ENCODE peak calls at places on chromosomes 16 and 17, in seven cellular contexts. One of them, this sample, is unnamed.
A peak's percentile ranks its signal among the peaks of the same experiment; 100 is the strongest.

GRCh38 chr16:1884155-1884760 is 12.3 kb upstream of the MEIOB start:
- DNase-seq in endothelial cell: no peak
- DNase-seq in astrocyte of the spinal cord: no peak
- DNase-seq in HFF-Myc: no peak
- DNase-seq in fibroblast of the aortic adventitia: no peak
- DNase-seq in choroid plexus epithelial cell: peak; percentile 51
- DNase-seq in stomach: no peak
- DNase-seq in this sample: no peak

GRCh38 chr16:87864331-87864989 is 4.8 kb downstream of the SLC7A5 start:
- DNase-seq in fibroblast of the aortic adventitia: peak; percentile 24
- DNase-seq in HFF-Myc: no peak
- DNase-seq in stomach: no peak
- DNase-seq in astrocyte of the spinal cord: no peak
- DNase-seq in endothelial cell: no peak
- DNase-seq in choroid plexus epithelial cell: peak; percentile 37
- DNase-seq in this sample: no peak

GRCh38 chr16:4318171-4318910 is 2.5 kb downstream of the GLIS2 start:
- DNase-seq in HFF-Myc: no peak
- DNase-seq in fibroblast of the aortic adventitia: peak; percentile 63
- DNase-seq in endothelial cell: no peak
- DNase-seq in stomach: no peak
- DNase-seq in astrocyte of the spinal cord: peak; percentile 46
- DNase-seq in choroid plexus epithelial cell: no peak
- DNase-seq in this sample: no peak

GRCh38 chr16:71622088-71622487 is 3.9 kb upstream of the MARVELD3 start:
- DNase-seq in astrocyte of the spinal cord: no peak
- DNase-seq in fibroblast of the aortic adventitia: no peak
- DNase-seq in HFF-Myc: no peak
- DNase-seq in choroid plexus epithelial cell: no peak
- DNase-seq in endothelial cell: no peak
- DNase-seq in stomach: no peak
- DNase-seq in this sample: no peak

GRCh38 chr16:83899272-83899897 is 470 bp downstream of the MLYCD start:
- DNase-seq in astrocyte of the spinal cord: peak; percentile 57
- DNase-seq in endothelial cell: peak; percentile 61
- DNase-seq in stomach: peak; percentile 61
- DNase-seq in choroid plexus epithelial cell: peak; percentile 74
- DNase-seq in fibroblast of the aortic adventitia: peak; percentile 56
- DNase-seq in HFF-Myc: no peak
- DNase-seq in this sample: peak; percentile 68

GRCh38 chr17:19672009-19672837 is 23.7 kb downstream of the ALDH3A2 start:
- DNase-seq in astrocyte of the spinal cord: no peak
- DNase-seq in fibroblast of the aortic adventitia: peak; percentile 30
- DNase-seq in endothelial cell: no peak
- DNase-seq in stomach: peak; percentile 62
- DNase-seq in HFF-Myc: no peak
- DNase-seq in choroid plexus epithelial cell: peak; percentile 14
- DNase-seq in this sample: no peak

GRCh38 chr16:13093676-13094075 is 192.3 kb downstream of the SHISA9 start:
- DNase-seq in endothelial cell: no peak
- DNase-seq in HFF-Myc: no peak
- DNase-seq in fibroblast of the aortic adventitia: no peak
- DNase-seq in choroid plexus epithelial cell: no peak
- DNase-seq in astrocyte of the spinal cord: no peak
- DNase-seq in stomach: no peak
- DNase-seq in this sample: no peak

GRCh38 chr17:34242553-34242952 is 12.5 kb upstream of the CCL2 start:
- DNase-seq in choroid plexus epithelial cell: no peak
- DNase-seq in fibroblast of the aortic adventitia: no peak
- DNase-seq in astrocyte of the spinal cord: no peak
- DNase-seq in HFF-Myc: no peak
- DNase-seq in endothelial cell: no peak
- DNase-seq in stomach: no peak
- DNase-seq in this sample: peak; percentile 27

GRCh38 chr16:53952215-53953208 is 248.6 kb downstream of the FTO start:
- DNase-seq in HFF-Myc: peak; percentile 2
- DNase-seq in stomach: no peak
- DNase-seq in choroid plexus epithelial cell: peak; percentile 70
- DNase-seq in astrocyte of the spinal cord: peak; percentile 56
- DNase-seq in endothelial cell: no peak
- DNase-seq in fibroblast of the aortic adventitia: peak; percentile 51
- DNase-seq in this sample: peak; percentile 6

GRCh38 chr16:79053577-79053976 is 547.0 kb downstream of the MAF start:
- DNase-seq in choroid plexus epithelial cell: no peak
- DNase-seq in endothelial cell: no peak
- DNase-seq in HFF-Myc: no peak
- DNase-seq in stomach: no peak
- DNase-seq in astrocyte of the spinal cord: no peak
- DNase-seq in fibroblast of the aortic adventitia: no peak
- DNase-seq in this sample: no peak

GRCh38 chr17:17772231-17772630 is 64.6 kb downstream of the SREBF1 start:
- DNase-seq in fibroblast of the aortic adventitia: no peak
- DNase-seq in endothelial cell: no peak
- DNase-seq in HFF-Myc: no peak
- DNase-seq in choroid plexus epithelial cell: no peak
- DNase-seq in astrocyte of the spinal cord: no peak
- DNase-seq in stomach: no peak
- DNase-seq in this sample: no peak

GRCh38 chr17:17770371-17771059 is 66.3 kb downstream of the SREBF1 start:
- DNase-seq in endothelial cell: no peak
- DNase-seq in choroid plexus epithelial cell: no peak
- DNase-seq in astrocyte of the spinal cord: no peak
- DNase-seq in fibroblast of the aortic adventitia: no peak
- DNase-seq in stomach: no peak
- DNase-seq in HFF-Myc: no peak
- DNase-seq in this sample: no peak

GRCh38 chr17:17776889-17777288 is 59.9 kb downstream of the SREBF1 start:
- DNase-seq in astrocyte of the spinal cord: no peak
- DNase-seq in stomach: no peak
- DNase-seq in choroid plexus epithelial cell: no peak
- DNase-seq in endothelial cell: no peak
- DNase-seq in HFF-Myc: no peak
- DNase-seq in fibroblast of the aortic adventitia: no peak
- DNase-seq in this sample: no peak

GRCh38 chr17:17771498-17772201 is 65.1 kb downstream of the SREBF1 start:
- DNase-seq in astrocyte of the spinal cord: no peak
- DNase-seq in HFF-Myc: no peak
- DNase-seq in choroid plexus epithelial cell: no peak
- DNase-seq in stomach: no peak
- DNase-seq in fibroblast of the aortic adventitia: no peak
- DNase-seq in endothelial cell: no peak
- DNase-seq in this sample: no peak

DNA sequence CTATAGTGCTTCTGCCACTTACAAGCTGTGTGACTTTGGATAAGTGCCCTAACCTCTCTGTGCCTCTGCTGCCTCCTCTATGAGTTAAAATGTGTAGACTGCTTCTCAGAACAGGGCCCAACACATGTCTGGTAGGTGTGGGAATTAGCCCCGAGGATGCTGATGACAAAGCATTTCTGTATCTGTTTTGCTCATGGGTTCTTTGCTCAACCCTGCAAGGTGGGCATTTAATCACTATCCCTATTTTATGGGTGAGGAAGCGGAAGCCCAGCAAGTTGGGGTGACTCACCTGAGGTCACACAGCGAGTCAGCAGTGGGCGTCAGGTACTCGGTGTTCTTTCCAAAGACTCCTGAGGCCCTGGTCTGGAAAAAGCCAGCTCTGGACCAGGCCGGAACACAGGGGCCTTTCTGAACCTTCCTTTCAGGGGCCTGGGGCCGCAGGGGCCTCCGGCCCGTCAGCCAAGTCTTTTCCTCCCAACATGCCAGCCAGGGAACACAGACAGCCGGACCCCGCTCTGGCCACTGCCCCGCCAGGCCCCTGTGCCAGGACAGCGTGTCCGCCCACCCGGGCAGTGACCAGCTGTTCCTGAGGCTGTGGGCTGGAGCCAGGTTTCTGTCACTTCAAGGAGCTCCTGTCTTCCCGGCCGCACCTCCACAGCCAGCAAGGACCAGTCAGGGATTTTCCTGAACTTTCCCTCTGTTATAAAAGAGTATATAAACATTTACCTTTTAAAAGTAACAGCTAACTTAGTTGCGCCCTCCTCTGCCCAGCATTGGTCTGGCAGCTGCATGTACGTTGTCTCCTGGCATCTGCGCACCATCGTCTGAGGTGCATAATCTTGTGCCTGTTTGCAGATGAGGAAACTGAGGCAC is 62.5 kb downstream of the SREBF1 start:
- DNase-seq in astrocyte of the spinal cord: peak; percentile 33
- DNase-seq in endothelial cell: no peak
- DNase-seq in stomach: peak; percentile 80
- DNase-seq in choroid plexus epithelial cell: peak; percentile 45
- DNase-seq in fibroblast of the aortic adventitia: peak; percentile 45
- DNase-seq in HFF-Myc: no peak
- DNase-seq in this sample: no peak
- TF ChIP-seq CTCF in astrocyte of the spinal cord: peak; percentile 49
- TF ChIP-seq CTCF in endothelial cell: no peak
- TF ChIP-seq CTCF in stomach: no peak
- TF ChIP-seq CTCF in choroid plexus epithelial cell: peak; percentile 61
- TF ChIP-seq CTCF in fibroblast of the aortic adventitia: peak; percentile 49
- TF ChIP-seq CTCF in HFF-Myc: peak; percentile 21
- TF ChIP-seq CTCF in this sample: peak; percentile 24

GRCh38 chr17:28727727-28728363 is 743 bp upstream of the NEK8 start:
- DNase-seq in endothelial cell: peak; percentile 51
- DNase-seq in HFF-Myc: no peak
- DNase-seq in fibroblast of the aortic adventitia: no peak
- DNase-seq in choroid plexus epithelial cell: peak; percentile 44
- DNase-seq in astrocyte of the spinal cord: peak; percentile 43
- DNase-seq in stomach: peak; percentile 72
- DNase-seq in this sample: peak; percentile 88
- TF ChIP-seq CTCF in endothelial cell: no peak
- TF ChIP-seq CTCF in HFF-Myc: peak; percentile 25
- TF ChIP-seq CTCF in fibroblast of the aortic adventitia: peak; percentile 35
- TF ChIP-seq CTCF in choroid plexus epithelial cell: peak; percentile 35
- TF ChIP-seq CTCF in astrocyte of the spinal cord: peak; percentile 32
- TF ChIP-seq CTCF in stomach: no peak
- TF ChIP-seq CTCF in this sample: peak; percentile 36

DNA sequence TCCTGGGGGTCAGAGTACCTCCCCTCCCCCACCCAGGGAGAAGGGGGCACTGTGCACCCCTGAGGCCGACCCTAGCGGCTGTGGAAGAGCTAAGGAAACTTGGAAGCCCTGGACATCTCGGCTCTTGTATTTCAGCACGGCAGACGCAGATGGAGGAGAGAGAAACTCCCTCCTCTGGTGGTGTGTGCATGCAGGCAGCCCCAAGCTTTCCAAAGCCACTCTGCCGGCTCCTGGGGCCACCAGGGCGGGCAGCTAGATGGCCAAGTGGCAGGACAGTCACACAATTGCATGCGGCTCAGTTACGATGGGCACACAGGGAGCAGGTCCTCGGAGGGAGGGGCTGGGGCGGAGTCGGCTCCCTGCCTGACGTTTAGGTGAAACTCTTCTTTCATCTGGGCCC is 195.5 kb downstream of the RBFOX3 start:
- DNase-seq in choroid plexus epithelial cell: no peak
- DNase-seq in HFF-Myc: no peak
- DNase-seq in fibroblast of the aortic adventitia: no peak
- DNase-seq in astrocyte of the spinal cord: no peak
- DNase-seq in endothelial cell: no peak
- DNase-seq in stomach: no peak
- DNase-seq in this sample: no peak
- TF ChIP-seq CTCF in choroid plexus epithelial cell: no peak
- TF ChIP-seq CTCF in HFF-Myc: no peak
- TF ChIP-seq CTCF in fibroblast of the aortic adventitia: no peak
- TF ChIP-seq CTCF in astrocyte of the spinal cord: no peak
- TF ChIP-seq CTCF in endothelial cell: no peak
- TF ChIP-seq CTCF in stomach: no peak
- TF ChIP-seq CTCF in this sample: no peak

DNA sequence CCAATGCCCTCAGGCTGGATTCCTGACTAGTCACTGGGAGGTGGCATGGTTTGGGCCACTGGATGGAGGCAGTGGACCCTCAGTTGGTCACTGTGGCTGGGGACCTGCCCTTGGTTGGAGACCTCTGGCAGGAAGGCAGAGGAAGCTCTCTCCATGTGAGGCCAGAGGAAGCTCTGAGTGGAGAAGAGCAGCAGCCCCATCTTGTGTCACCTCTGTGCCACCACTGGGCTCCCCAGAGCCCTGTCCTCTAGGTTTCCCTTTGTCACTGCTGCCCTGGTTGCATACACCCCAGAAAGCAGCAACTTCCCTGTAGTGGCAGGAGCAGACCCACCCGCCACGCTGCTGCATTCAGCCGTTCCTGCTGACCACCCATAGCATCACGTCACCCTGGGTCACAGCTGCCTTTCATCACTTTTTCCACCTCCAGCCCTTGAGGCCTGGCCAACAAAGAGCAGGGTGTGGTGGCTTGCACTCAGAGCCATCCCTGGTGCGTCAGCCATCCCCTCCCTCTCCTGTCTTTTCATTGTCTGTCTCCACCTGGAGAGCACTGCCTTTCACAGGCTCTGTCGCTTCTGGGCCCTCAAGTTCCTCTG is 11.9 kb downstream of the CTRL start:
- DNase-seq in choroid plexus epithelial cell: no peak
- DNase-seq in stomach: no peak
- DNase-seq in endothelial cell: no peak
- DNase-seq in HFF-Myc: no peak
- DNase-seq in astrocyte of the spinal cord: no peak
- DNase-seq in fibroblast of the aortic adventitia: no peak
- DNase-seq in this sample: no peak
- TF ChIP-seq CTCF in choroid plexus epithelial cell: no peak
- TF ChIP-seq CTCF in stomach: no peak
- TF ChIP-seq CTCF in endothelial cell: no peak
- TF ChIP-seq CTCF in HFF-Myc: peak; percentile 7
- TF ChIP-seq CTCF in astrocyte of the spinal cord: no peak
- TF ChIP-seq CTCF in fibroblast of the aortic adventitia: no peak
- TF ChIP-seq CTCF in this sample: peak; percentile 9

This sample was measured in GM13977.